ENCODE peak calls at places on chromosomes 16 and 17, in seven cellular contexts. J, H, B, X, N, V and T are unnamed samples.

GRCh38 chr17:22304667-22305303 is 612.5 kb downstream of the KCNJ18 start:
- DNase-seq in H (no peak), V (no peak), X (no peak), J (no peak), B (no peak), N (no peak), T (no peak)

GRCh38 chr17:75877752-75878173 is 618 bp downstream of the TRIM47 start:
- DNase-seq in B (peak; percentile 73), V (no peak), H (peak; percentile 44), X (peak; percentile 79), J (no peak), N (peak; percentile 89), T (peak; percentile 61)

GRCh38 chr17:74785981-74786360 is 9.8 kb upstream of the NAT9 start:
- DNase-seq in H (no peak), X (no peak), N (no peak), V (no peak), B (no peak), J (no peak), T (no peak)

GRCh38 chr17:80952291-80952690 is 39.4 kb upstream of the CHMP6 start:
- DNase-seq in V (no peak), X (no peak), N (peak; percentile 61), H (no peak), J (no peak), B (no peak), T (peak; percentile 54)

GRCh38 chr17:13704333-13704732 is 102.6 kb upstream of the HS3ST3A1 start:
- DNase-seq in H (no peak), X (peak; percentile 73), N (no peak), J (peak; percentile 57), V (no peak), B (no peak), T (no peak)

GRCh38 chr16:83137326-83137770 is 510.6 kb downstream of the CDH13 start:
- DNase-seq in B (no peak), X (peak; percentile 56), V (peak; percentile 20), H (no peak), N (no peak), J (peak; percentile 73), T (no peak)

GRCh38 chr16:89720520-89720858 is 209 bp downstream of the VPS9D1 start:
- DNase-seq in N (peak; percentile 79), V (no peak), J (no peak), H (no peak), X (no peak), B (no peak), T (no peak)

GRCh38 chr16:67767953-67768352 is 38.4 kb downstream of the RANBP10 start:
- DNase-seq in X (peak; percentile 86), V (peak; percentile 4), B (no peak), N (no peak), H (no peak), J (peak; percentile 11), T (no peak)

GRCh38 chr16:66020642-66021041 is 345.8 kb upstream of the CDH5 start:
- DNase-seq in V (no peak), B (peak; percentile 19), H (no peak), N (no peak), X (peak; percentile 85), J (peak; percentile 51), T (no peak)

GRCh38 chr17:28968269-28968913 is 17.1 kb upstream of the PHF12 start:
- DNase-seq in N (no peak), J (no peak), X (no peak), V (no peak), B (no peak), H (no peak), T (no peak)

GRCh38 chr16:4537376-4538066 is 1.1 kb downstream of the CDIP1 start:
- DNase-seq in J (no peak), H (no peak), X (no peak), B (no peak), N (no peak), V (no peak), T (no peak)

GRCh38 chr17:59165933-59166342 is 10.4 kb downstream of the PRR11 start:
- DNase-seq in B (peak; percentile 55), J (peak; percentile 36), H (no peak), V (peak; percentile 19), N (no peak), X (peak; percentile 52), T (no peak)

GRCh38 chr16:15548482-15548891 is 94.5 kb downstream of the MARF1 start:
- DNase-seq in N (no peak), J (no peak), X (no peak), B (no peak), V (no peak), H (no peak), T (no peak)

GRCh38 chr17:8698142-8699050 is 46.2 kb downstream of the CCDC42 start:
- DNase-seq in J (peak; percentile 17), N (no peak), H (no peak), B (no peak), X (peak; percentile 20), V (no peak), T (peak; percentile 83)

GRCh38 chr17:59284317-59284716 is 47.1 kb upstream of the YPEL2 start:
- DNase-seq in V (no peak), H (no peak), N (no peak), J (no peak), B (no peak), X (no peak), T (no peak)

GRCh38 chr17:37388266-37388665 is 12.5 kb downstream of the C17orf78 start:
- DNase-seq in J (no peak), V (no peak), B (no peak), X (peak; percentile 43), H (no peak), N (no peak), T (no peak)

GRCh38 chr17:32865141-32865540 is 11.8 kb downstream of the MYO1D start:
- DNase-seq in J (no peak), B (no peak), X (no peak), V (no peak), N (no peak), H (no peak), T (no peak)

GRCh38 chr16:54280751-54281150 is 5.8 kb downstream of the IRX3 start:
- DNase-seq in V (no peak), J (no peak), N (no peak), X (no peak), B (no peak), H (no peak), T (no peak)

GRCh38 chr17:67413399-67413798 is 36.3 kb downstream of the PITPNC1 start:
- DNase-seq in H (no peak), V (no peak), J (no peak), X (no peak), N (no peak), B (no peak), T (no peak)

GRCh38 chr16:17432902-17433576 is 37.7 kb downstream of the XYLT1 start:
- DNase-seq in B (no peak), V (peak; percentile 39), J (no peak), X (no peak), N (no peak), H (no peak), T (no peak)

GRCh38 chr17:20926532-20926931 is 116.3 kb downstream of the USP22 start:
- DNase-seq in V (no peak), H (no peak), N (no peak), X (peak; percentile 58), J (no peak), B (no peak), T (no peak)

GRCh38 chr16:69325784-69326171 is 4.6 kb downstream of the PDF start:
- DNase-seq in V (no peak), J (no peak), X (no peak), N (no peak), B (no peak), H (no peak), T (no peak)

GRCh38 chr17:76841776-76842405 is 26.3 kb upstream of the MGAT5B start:
- DNase-seq in X (no peak), J (no peak), B (no peak), N (no peak), H (no peak), V (no peak), T (no peak)

GRCh38 chr17:69779378-69780214 is 295.4 kb upstream of the KCNJ16 start:
- DNase-seq in X (peak; percentile 62), V (no peak), J (no peak), N (no peak), B (no peak), H (no peak), T (no peak)

GRCh38 chr17:8572767-8573166 is 57.8 kb downstream of the MYH10 start:
- DNase-seq in J (no peak), H (no peak), B (no peak), N (no peak), X (no peak), V (no peak), T (no peak)

GRCh38 chr16:85750021-85750826 is 672 bp downstream of the C16orf74 start:
- DNase-seq in H (no peak), V (no peak), J (no peak), B (peak; percentile 63), X (peak; percentile 49), N (peak; percentile 70), T (no peak)